ENCODE peak calls at places on chromosome X, in five cellular contexts. R, I, Z, K and Q are unnamed samples.

GRCh38 chrX:24506082-24506481 is 41.0 kb downstream of the PDK3 start:
- DNase-seq in I (no peak), R (peak), K (peak), Z (no peak), Q (no peak)

GRCh38 chrX:13194291-13195103 is 125.4 kb downstream of the ATXN3L start:
- DNase-seq in Z (no peak), K (no peak), R (no peak), I (no peak), Q (no peak)

GRCh38 chrX:151543706-151544105 is 19.8 kb upstream of the PASD1 start:
- DNase-seq in Z (no peak), I (no peak), K (no peak), R (no peak), Q (no peak)

GRCh38 chrX:30627818-30628652 is 25.2 kb upstream of the GK start:
- DNase-seq in K (no peak), R (no peak), I (no peak), Z (no peak), Q (no peak)

GRCh38 chrX:115690554-115691216 is 129.7 kb downstream of the PLS3 start:
- DNase-seq in K (peak), I (peak), Z (peak), R (peak), Q (no peak)

GRCh38 chrX:132737743-132738142 is 220.7 kb downstream of the HS6ST2 start:
- DNase-seq in K (no peak), Z (no peak), I (no peak), R (no peak), Q (no peak)

GRCh38 chrX:68429216-68429615 is 4.1 kb downstream of the OPHN1 start:
- DNase-seq in R (no peak), Z (no peak), I (no peak), K (no peak), Q (no peak)

GRCh38 chrX:12949205-12949926 is 25.5 kb upstream of the TMSB4X start:
- DNase-seq in K (peak), R (peak), Z (no peak), I (no peak), Q (no peak)

GRCh38 chrX:109624641-109625311 is at the start of gene KCNE5:
- DNase-seq in R (no peak), Z (peak), I (peak), K (no peak), Q (no peak)

GRCh38 chrX:130347336-130347735 is 7.6 kb downstream of the SLC25A14 start:
- DNase-seq in Z (no peak), R (peak), K (no peak), I (no peak), Q (no peak)

GRCh38 chrX:22134681-22135080 is 102.6 kb downstream of the PHEX start:
- DNase-seq in K (no peak), I (no peak), Z (no peak), R (peak), Q (no peak)

GRCh38 chrX:133783273-133783672 is 202.1 kb downstream of the GPC3 start:
- DNase-seq in I (no peak), K (peak), Z (no peak), R (no peak), Q (no peak)

GRCh38 chrX:129600981-129601424 is 53.8 kb downstream of the APLN start:
- DNase-seq in Z (no peak), R (peak), I (peak), K (no peak), Q (no peak)

GRCh38 chrX:108362026-108362425 is 76.2 kb downstream of the COL4A6 start:
- DNase-seq in R (no peak), Z (no peak), K (no peak), I (no peak), Q (no peak)

GRCh38 chrX:111445485-111445884 is 33.5 kb upstream of the DCX start:
- DNase-seq in R (peak), I (peak), Z (peak), K (no peak), Q (peak)

GRCh38 chrX:149825424-149825823 is 43.7 kb downstream of the MAGEA9 start:
- DNase-seq in I (peak), Z (peak), K (no peak), R (no peak), Q (no peak)

GRCh38 chrX:66731398-66731797 is 92.5 kb upstream of the EDA2R start:
- DNase-seq in R (peak), Z (no peak), I (peak), K (peak), Q (no peak)

GRCh38 chrX:76420237-76420636 is 7.3 kb upstream of the MAGEE1 start:
- DNase-seq in I (no peak), R (no peak), K (no peak), Z (no peak), Q (no peak)
- TF ChIP-seq CTCF in I (no peak), R (no peak), K (no peak), Z (no peak), Q (no peak)

GRCh38 chrX:72604112-72604511 is 31.5 kb upstream of the HDAC8 start:
- DNase-seq in I (no peak), K (no peak), Z (no peak), R (no peak), Q (no peak)

GRCh38 chrX:72604705-72605104 is 32.1 kb upstream of the HDAC8 start:
- DNase-seq in Z (no peak), K (no peak), R (no peak), I (no peak), Q (no peak)

DNA sequence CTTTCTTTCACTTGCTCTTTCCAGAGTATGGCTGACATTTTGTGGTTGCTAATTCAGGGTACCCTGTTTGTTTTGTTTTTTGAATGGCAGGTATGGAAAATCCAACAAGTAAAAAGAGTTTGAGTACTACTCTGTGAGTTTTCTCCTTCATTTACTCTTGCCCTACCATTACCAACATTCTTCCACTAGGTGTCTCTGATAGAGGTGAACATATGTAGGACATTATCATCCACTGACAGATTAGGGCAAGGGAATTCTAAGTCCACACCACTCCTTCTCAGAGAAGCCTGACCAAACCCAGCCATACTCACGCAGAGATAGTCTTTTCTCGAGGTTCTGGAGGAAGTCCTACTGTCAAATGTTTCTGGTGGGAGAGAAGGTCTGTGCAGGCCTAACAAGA is 36.7 kb upstream of the HDAC8 start:
- DNase-seq in Z (no peak), R (peak), K (no peak), I (no peak), Q (no peak)
- TF ChIP-seq CTCF in Z (no peak), R (no peak), K (peak), I (peak), Q (no peak)

GRCh38 chrX:39249999-39250398 is 448.7 kb downstream of the MID1IP1 start:
- DNase-seq in K (no peak), R (no peak), I (no peak), Z (no peak), Q (no peak)

GRCh38 chrX:39244146-39244545 is 442.9 kb downstream of the MID1IP1 start:
- DNase-seq in R (no peak), K (no peak), I (no peak), Z (no peak), Q (no peak)

GRCh38 chrX:39245024-39245423 is 443.8 kb downstream of the MID1IP1 start:
- DNase-seq in K (no peak), Z (no peak), R (no peak), I (no peak), Q (no peak)

GRCh38 chrX:39248330-39248729 is 447.1 kb downstream of the MID1IP1 start:
- DNase-seq in R (no peak), K (no peak), I (no peak), Z (no peak), Q (no peak)

DNA sequence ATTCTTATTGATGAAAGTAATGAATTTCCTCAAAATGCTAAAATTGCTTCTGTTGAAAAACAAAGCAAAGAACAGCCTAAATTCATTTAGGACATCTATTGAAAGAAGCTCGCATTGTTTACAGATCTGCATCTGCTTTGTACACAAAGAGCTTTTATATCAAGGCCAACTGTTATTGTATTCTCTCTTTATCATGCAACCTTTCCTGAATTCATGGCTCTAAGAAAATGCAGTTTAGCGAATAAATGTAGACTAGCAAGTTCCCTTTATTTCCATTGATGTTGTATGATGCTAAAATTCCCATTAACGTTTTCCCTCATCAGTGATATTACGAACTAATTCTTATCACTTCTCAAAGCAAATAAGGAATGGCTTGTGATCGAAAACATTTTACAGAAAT is 446.3 kb downstream of the MID1IP1 start:
- DNase-seq in K (no peak), Z (no peak), R (no peak), I (no peak), Q (no peak)
- TF ChIP-seq CTCF in K (no peak), Z (no peak), R (no peak), I (no peak), Q (no peak)

DNA sequence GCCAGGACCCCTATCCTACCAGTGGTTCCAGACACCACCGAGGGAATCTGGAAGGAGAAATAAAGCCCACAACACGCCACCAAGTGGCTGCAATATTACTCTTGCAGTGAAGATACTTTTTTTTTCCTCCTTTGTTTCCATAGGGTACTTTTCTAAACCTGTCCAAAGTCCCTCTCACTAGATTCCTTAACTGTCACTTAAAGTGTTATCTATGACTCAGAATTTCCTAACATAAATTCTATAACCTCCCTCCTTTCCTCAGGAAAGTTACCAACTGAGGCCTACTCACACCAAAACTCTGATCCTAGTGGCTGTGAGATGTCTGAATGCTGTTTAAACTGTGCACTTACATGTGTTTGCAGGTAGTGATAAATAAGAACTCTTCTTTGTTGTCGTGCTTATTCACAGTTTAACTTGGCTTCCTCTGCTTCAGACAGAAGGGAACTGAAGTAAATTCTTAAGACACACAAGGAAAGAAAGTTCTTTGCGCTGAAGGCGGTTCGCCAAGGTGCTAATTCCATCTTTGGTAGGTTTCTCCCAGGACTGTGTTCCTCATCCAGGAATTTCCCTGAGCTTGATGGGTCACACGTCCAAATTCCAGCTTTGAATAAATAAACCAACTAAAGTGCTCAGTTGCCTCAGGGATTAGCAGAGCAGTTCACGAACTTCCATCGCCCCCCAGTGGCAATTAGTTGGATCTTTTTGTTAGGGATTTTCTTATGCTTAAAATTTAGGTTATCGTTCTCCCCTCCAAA is 10.7 kb upstream of the HCCS start:
- DNase-seq in K (no peak), I (peak), R (peak), Z (no peak), Q (no peak)
- TF ChIP-seq CTCF in K (peak), I (peak), R (peak), Z (peak), Q (peak)

GRCh38 chrX:98379134-98379533 is 1495.4 kb downstream of the RPA4 start:
- DNase-seq in Z (no peak), I (no peak), R (no peak), K (no peak), Q (no peak)
- TF ChIP-seq CTCF in Z (no peak), I (no peak), R (no peak), K (no peak), Q (peak)

GRCh38 chrX:119672252-119672825 is 20.6 kb downstream of the SEPTIN6 start:
- DNase-seq in Z (no peak), R (peak), K (no peak), I (no peak), Q (no peak)
- TF ChIP-seq CTCF in Z (no peak), R (no peak), K (no peak), I (no peak), Q (no peak)

DNA sequence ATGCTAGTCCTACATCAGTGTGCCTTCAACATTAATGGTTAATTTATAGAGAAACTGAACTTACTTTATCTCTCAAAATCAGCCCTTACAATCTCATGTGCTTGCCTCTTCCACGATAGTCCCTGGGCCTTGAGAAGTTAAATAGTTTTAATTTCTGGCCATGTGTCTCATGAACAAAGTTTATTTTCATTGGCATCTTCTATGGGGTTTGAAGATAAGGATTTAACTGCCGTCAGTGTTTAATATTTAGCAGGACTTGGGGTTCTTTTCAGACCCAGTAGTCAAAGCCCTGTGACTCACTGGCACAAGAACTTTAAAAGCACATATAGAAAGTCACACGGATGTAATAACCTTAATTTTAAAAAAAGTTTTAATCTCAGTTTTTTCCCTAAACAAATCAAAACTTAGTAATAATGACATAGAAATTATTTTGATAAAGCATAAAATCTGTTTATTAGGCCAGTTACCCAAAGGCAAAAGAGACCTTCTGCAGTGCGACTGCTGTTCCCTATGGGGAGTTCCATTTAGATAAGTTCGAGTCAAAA is 10.1 kb upstream of the MPP1 start:
- DNase-seq in Z (no peak), I (no peak), K (no peak), R (peak), Q (no peak)
- TF ChIP-seq CTCF in Z (no peak), I (no peak), K (no peak), R (no peak), Q (no peak)